ENCODE peak calls at places on chromosomes 2 and 18, in seven cellular contexts. Y is aorta; O is left ventricle myocardium inferior; A is endothelial cell of umbilical vein; S is lower lobe of right lung; N is cardiac muscle cell; E is naive thymus-derived CD4-positive, alpha-beta T cell. U is an unnamed sample. For H3K9me3, the result is how much of the 10 kb centered on the place peaks cover.

GRCh38 chr2:234914371-234915154 is 37.3 kb upstream of the SH3BP4 start:
- DNase-seq in Y (no peak), O (no peak), A (no peak), S (no peak), N (peak), E (no peak), U (no peak)

GRCh38 chr2:173955004-173955403 is 10.2 kb downstream of the SP3 start:
- DNase-seq in Y (no peak), O (no peak), A (no peak), S (no peak), N (no peak), E (no peak), U (no peak)

GRCh38 chr2:52686935-52687334 is 1080.7 kb upstream of the CHAC2 start:
- DNase-seq in Y (no peak), O (no peak), A (no peak), S (no peak), N (no peak), E (no peak), U (no peak)

GRCh38 chr2:26562811-26563645 is 78.1 kb downstream of the CIB4 start:
- DNase-seq in Y (peak), O (no peak), A (peak), S (no peak), N (no peak), E (no peak), U (no peak)

GRCh38 chr18:10751711-10752110 is 225.9 kb downstream of the NAPG start:
- DNase-seq in Y (no peak), O (no peak), A (no peak), S (no peak), N (peak), E (no peak), U (no peak)

GRCh38 chr2:83873110-83873509 is 586.0 kb downstream of the SUCLG1 start:
- DNase-seq in Y (no peak), O (no peak), A (no peak), S (no peak), N (no peak), E (no peak), U (no peak)

GRCh38 chr18:55748227-55748738 is 160.3 kb upstream of the TCF4 start:
- DNase-seq in Y (no peak), O (no peak), A (no peak), S (no peak), N (peak), E (no peak), U (no peak)

GRCh38 chr2:62596061-62596658 is 90.2 kb upstream of the TMEM17 start:
- DNase-seq in Y (no peak), O (no peak), A (peak), S (no peak), N (no peak), E (no peak), U (peak)

GRCh38 chr18:51430538-51430937 is 233.1 kb upstream of the MEX3C start:
- DNase-seq in Y (no peak), O (no peak), A (no peak), S (no peak), N (no peak), E (no peak), U (no peak)

GRCh38 chr18:23992119-23992940 is 22.2 kb upstream of the TTC39C start:
- DNase-seq in Y (no peak), O (peak), A (no peak), S (peak), N (no peak), E (peak), U (peak)

GRCh38 chr18:45221363-45221762 is 393.9 kb upstream of the SLC14A2 start:
- DNase-seq in Y (no peak), O (no peak), A (no peak), S (no peak), N (no peak), E (no peak), U (peak)

GRCh38 chr2:42928692-42929576 is 136.6 kb upstream of the HAAO start:
- DNase-seq in Y (peak), O (no peak), A (peak), S (no peak), N (peak), E (no peak), U (no peak)

GRCh38 chr2:128494307-128494639 is 175.6 kb upstream of the HS6ST1 start:
- DNase-seq in Y (no peak), O (no peak), A (no peak), S (no peak), N (no peak), E (no peak), U (no peak)

GRCh38 chr2:1730047-1730937 is 14.0 kb downstream of the PXDN start:
- DNase-seq in Y (peak), O (peak), A (peak), S (peak), N (no peak), E (no peak), U (peak)

GRCh38 chr18:79524181-79525078 is 128.7 kb downstream of the NFATC1 start:
- DNase-seq in Y (peak), O (no peak), A (no peak), S (peak), N (no peak), E (peak), U (peak)

DNA sequence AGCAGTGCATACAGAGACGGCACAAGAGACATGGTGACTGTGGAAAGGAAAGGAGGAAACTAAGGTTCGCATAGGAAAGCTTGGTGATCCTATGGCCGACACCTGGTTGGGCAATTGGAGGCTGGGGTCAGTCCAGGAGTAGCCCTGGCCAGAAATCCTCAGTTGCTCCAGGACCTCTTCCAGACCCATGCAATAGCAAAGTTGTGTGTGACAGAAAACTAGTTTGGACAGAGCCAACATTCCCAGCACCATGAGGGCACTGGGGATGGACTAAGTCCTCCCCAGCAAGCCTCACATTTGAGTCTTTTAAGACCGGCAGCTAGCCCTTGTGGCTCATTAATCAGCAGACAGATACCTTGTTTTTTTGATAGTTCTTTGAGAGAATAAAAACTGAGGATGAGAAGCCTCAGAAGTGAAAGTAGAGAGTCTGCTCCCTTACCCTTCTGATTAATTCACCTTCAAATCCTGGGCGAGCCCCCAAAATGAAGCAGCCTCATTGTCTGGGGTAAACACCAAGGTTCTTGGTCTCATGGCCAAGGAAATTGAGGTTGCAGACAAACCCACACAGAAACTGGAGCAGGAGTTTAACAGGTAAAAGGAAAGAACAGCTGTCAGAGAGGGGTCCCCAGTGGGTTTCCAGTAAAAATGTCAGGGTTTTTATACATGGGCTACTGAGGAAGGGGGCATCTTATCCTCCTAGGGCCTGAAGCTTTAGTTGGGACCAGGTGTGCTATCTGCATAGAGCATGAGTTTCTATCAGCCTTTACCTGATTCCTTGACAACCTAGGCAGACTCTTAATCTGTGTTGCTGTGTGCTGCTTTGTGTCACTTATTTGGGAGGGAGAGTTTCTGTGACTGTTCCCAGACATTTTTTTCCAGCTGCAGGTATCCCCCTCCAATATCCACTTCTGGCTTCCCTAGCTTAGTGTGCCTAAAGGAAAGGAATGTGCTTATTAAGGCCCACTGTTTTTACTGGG is 39.1 kb downstream of the STK17B start:
- DNase-seq in Y (no peak), O (no peak), A (no peak), S (no peak), N (no peak), E (peak), U (peak)
- H3K9me3 ChIP-seq in Y (under half), O (half or more), A (under half), S (half or more), N (under half), E (half or more), U (under half)

DNA sequence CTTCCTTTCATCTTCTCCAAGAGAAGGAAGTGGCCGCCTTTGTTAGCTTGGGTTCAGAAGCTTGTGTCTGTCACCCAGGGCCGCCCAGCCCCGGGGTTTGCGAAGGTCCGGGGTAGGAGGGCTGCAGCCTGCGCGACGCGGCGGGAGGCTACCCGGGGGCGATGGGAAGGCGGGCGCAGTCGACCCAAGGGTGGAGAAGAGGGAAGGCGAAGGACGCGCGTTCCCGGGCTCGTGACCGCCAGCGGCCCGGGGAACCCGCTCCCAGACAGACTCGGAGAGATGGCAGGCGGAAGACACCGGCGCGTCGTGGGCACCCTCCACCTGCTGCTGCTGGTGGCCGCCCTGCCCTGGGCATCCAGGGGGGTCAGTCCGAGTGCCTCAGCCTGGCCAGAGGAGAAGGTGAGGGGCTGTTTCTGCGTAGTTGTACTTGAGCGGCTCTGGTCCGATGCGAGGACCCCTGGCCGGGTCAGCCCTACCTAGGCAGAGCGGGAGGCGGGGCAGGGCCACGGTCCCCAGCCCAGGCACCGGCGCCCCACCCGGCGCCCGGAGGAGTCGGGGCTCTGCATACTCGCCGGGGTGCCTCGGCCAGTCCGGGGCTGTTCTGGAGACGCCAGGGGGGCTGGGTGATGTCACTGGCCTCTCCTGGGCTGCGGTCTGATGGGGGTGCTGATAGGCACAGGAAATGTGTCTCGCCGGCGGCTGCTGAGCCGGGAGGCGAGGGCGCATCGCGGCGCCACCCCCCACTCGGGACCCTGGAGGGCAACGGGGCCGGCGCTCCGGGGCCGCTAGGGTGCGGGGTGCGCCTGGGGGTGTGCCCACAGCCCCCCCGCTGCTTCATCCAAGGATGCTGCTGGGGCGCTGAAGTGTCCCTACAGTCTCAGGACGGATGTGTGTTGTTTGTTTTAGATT is at the start of gene QPCT:
- DNase-seq in Y (peak), O (peak), A (peak), S (peak), N (no peak), E (peak), U (peak)
- H3K27ac ChIP-seq in Y (no peak), O (peak), A (peak), S (peak), N (no peak), E (no peak), U (peak)

GRCh38 chr18:14769381-14769780 is 21.4 kb downstream of the ANKRD30B start:
- DNase-seq in Y (no peak), O (no peak), A (no peak), S (no peak), N (no peak), E (no peak), U (no peak)
- H3K9me3 ChIP-seq in Y (under half), O (under half), A (under half), S (under half), N (under half), E (under half), U (under half)

GRCh38 chr18:59672125-59672769 is 25.0 kb downstream of the CCBE1 start:
- DNase-seq in Y (no peak), O (no peak), A (no peak), S (no peak), N (no peak), E (no peak), U (no peak)
- H3K27ac ChIP-seq in Y (no peak), O (no peak), A (no peak), S (no peak), N (no peak), E (no peak), U (no peak)

GRCh38 chr2:240520974-240521350 is 36.8 kb downstream of the ANKMY1 start:
- DNase-seq in Y (peak), O (no peak), A (no peak), S (no peak), N (no peak), E (no peak), U (no peak)
- H3K9me3 ChIP-seq in Y (under half), O (under half), A (under half), S (under half), N (under half), E (under half), U (under half)

GRCh38 chr18:48278081-48278480 is 131.1 kb downstream of the ZBTB7C start:
- DNase-seq in Y (no peak), O (no peak), A (no peak), S (no peak), N (no peak), E (no peak), U (no peak)
- H3K27ac ChIP-seq in Y (no peak), O (no peak), A (no peak), S (no peak), N (no peak), E (no peak), U (no peak)

DNA sequence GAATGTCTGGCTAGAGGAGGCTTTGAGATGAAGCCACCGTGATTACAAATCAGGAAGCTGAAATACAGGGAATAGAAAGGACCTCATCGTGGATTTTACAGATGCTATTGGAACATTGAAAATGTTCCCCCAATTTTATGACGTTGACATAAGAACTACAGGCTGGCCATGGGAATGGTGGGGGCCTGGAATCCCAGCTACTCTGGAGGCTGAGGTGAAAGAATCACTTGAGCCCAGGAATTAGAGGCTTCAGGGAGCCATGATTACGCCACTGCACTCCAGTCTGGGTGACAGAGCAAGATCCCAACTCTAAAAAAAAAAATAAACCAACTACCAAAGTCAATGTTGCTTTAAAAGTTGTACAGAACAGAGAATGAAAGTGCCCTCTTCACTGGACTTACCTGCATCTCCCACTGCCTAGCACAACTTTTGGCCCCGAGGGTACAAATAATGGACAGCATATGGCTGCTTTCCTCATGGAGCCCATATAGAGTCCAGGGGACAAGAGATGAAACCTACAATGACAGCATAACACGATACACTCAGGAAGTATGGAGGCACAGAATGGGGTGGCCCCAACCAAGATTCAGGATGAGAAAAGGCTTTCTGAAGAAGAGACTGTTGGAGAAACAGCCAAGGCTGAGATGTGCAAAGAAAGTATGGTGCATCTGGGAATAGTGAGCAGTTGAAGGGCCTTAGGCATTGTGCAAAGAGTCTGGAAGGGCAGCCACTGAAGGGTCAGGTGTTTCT is 254.8 kb downstream of the MYCN start:
- DNase-seq in Y (no peak), O (no peak), A (no peak), S (no peak), N (no peak), E (no peak), U (no peak)
- H3K9me3 ChIP-seq in Y (under half), O (under half), A (under half), S (under half), N (under half), E (under half), U (under half)

GRCh38 chr2:197184959-197185586 is 125.5 kb downstream of the ANKRD44 start:
- DNase-seq in Y (peak), O (peak), A (no peak), S (peak), N (no peak), E (no peak), U (no peak)
- H3K27ac ChIP-seq in Y (peak), O (peak), A (no peak), S (peak), N (no peak), E (no peak), U (no peak)

GRCh38 chr2:437180-437579 is 149.3 kb upstream of the ALKAL2 start:
- DNase-seq in Y (no peak), O (no peak), A (no peak), S (no peak), N (no peak), E (no peak), U (no peak)

GRCh38 chr2:439540-440465 is 151.9 kb upstream of the ALKAL2 start:
- DNase-seq in Y (no peak), O (no peak), A (no peak), S (no peak), N (no peak), E (no peak), U (no peak)

GRCh38 chr2:436203-436602 is 148.3 kb upstream of the ALKAL2 start:
- DNase-seq in Y (no peak), O (no peak), A (no peak), S (no peak), N (no peak), E (no peak), U (no peak)

GRCh38 chr2:439077-439476 is 151.2 kb upstream of the ALKAL2 start:
- DNase-seq in Y (no peak), O (no peak), A (no peak), S (no peak), N (no peak), E (no peak), U (no peak)

DNA sequence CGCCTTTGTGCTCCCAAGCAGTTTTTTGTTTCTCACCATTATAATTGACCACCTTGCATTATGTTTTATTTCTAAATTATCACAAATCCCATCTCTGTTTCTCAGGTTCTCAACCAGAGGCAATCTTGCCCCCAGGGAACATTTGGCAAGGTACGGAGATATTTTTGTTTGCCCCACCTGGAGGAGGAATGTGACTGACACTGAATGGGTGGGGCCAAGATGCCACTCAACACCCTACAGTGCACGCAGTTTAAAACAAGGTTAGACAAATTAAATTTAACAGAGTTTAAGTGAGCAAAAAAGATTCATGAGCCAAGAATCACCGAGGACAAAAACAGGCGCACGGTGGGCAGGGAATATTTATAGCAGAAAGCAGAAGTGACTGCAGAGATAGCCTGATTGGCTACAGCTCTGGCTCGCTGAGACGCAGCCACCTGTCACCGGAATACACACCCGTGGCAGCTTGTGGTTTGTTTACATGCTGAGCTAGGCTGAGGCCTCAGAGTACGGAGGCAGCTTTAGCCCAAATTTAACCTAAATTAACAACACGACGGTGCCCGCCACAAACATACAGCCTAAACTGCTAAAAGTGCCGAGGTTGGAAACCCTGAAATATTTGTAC is 150.0 kb upstream of the ALKAL2 start:
- DNase-seq in Y (no peak), O (no peak), A (no peak), S (no peak), N (no peak), E (peak), U (no peak)
- H3K9me3 ChIP-seq in Y (under half), O (under half), A (under half), S (under half), N (under half), E (under half), U (under half)

U was measured in SJSA1.